ENCODE peak calls at places on chromosomes 2 and 18, in eight cellular contexts. One of them, this sample, is unnamed.

GRCh38 chr2:193469251-193469650 is 1274.5 kb upstream of the TMEFF2 start:
- DNase-seq in stomach: no peak
- DNase-seq in GM06990: no peak
- DNase-seq in HFF-Myc: no peak
- DNase-seq in pancreas: no peak
- DNase-seq in AG09309: no peak
- DNase-seq in BE2C: no peak
- DNase-seq in upper lobe of left lung: no peak
- DNase-seq in this sample: no peak

GRCh38 chr2:165847001-165847400 is 53.0 kb upstream of the GALNT3 start:
- DNase-seq in pancreas: no peak
- DNase-seq in stomach: no peak
- DNase-seq in HFF-Myc: no peak
- DNase-seq in AG09309: no peak
- DNase-seq in GM06990: no peak
- DNase-seq in BE2C: no peak
- DNase-seq in upper lobe of left lung: no peak
- DNase-seq in this sample: no peak

GRCh38 chr2:120298173-120298835 is 45.7 kb downstream of the RALB start:
- DNase-seq in pancreas: no peak
- DNase-seq in GM06990: no peak
- DNase-seq in stomach: no peak
- DNase-seq in BE2C: no peak
- DNase-seq in AG09309: no peak
- DNase-seq in HFF-Myc: no peak
- DNase-seq in upper lobe of left lung: no peak
- DNase-seq in this sample: no peak

GRCh38 chr2:237475704-237476107 is 11.3 kb upstream of the MLPH start:
- DNase-seq in stomach: no peak
- DNase-seq in pancreas: no peak
- DNase-seq in HFF-Myc: no peak
- DNase-seq in GM06990: no peak
- DNase-seq in AG09309: no peak
- DNase-seq in BE2C: no peak
- DNase-seq in upper lobe of left lung: no peak
- DNase-seq in this sample: no peak

GRCh38 chr18:41532344-41533086 is 422.5 kb upstream of the PIK3C3 start:
- DNase-seq in upper lobe of left lung: no peak
- DNase-seq in GM06990: no peak
- DNase-seq in stomach: no peak
- DNase-seq in AG09309: no peak
- DNase-seq in pancreas: no peak
- DNase-seq in HFF-Myc: no peak
- DNase-seq in BE2C: no peak
- DNase-seq in this sample: no peak

GRCh38 chr2:178723786-178724346 is 83.4 kb downstream of the TTN start:
- DNase-seq in upper lobe of left lung: no peak
- DNase-seq in GM06990: no peak
- DNase-seq in HFF-Myc: no peak
- DNase-seq in pancreas: no peak
- DNase-seq in AG09309: no peak
- DNase-seq in BE2C: no peak
- DNase-seq in stomach: no peak
- DNase-seq in this sample: no peak

GRCh38 chr18:48337053-48337452 is 72.1 kb downstream of the ZBTB7C start:
- DNase-seq in GM06990: no peak
- DNase-seq in pancreas: no peak
- DNase-seq in BE2C: no peak
- DNase-seq in AG09309: no peak
- DNase-seq in upper lobe of left lung: no peak
- DNase-seq in HFF-Myc: no peak
- DNase-seq in stomach: no peak
- DNase-seq in this sample: no peak

GRCh38 chr2:1743396-1744150 is 742 bp downstream of the PXDN start:
- DNase-seq in upper lobe of left lung: peak; percentile 86
- DNase-seq in HFF-Myc: no peak
- DNase-seq in stomach: no peak
- DNase-seq in BE2C: no peak
- DNase-seq in pancreas: no peak
- DNase-seq in AG09309: no peak
- DNase-seq in GM06990: no peak
- DNase-seq in this sample: peak; percentile 80

GRCh38 chr2:1369905-1370304 is 43.4 kb upstream of the TPO start:
- DNase-seq in upper lobe of left lung: peak; percentile 47
- DNase-seq in AG09309: no peak
- DNase-seq in HFF-Myc: no peak
- DNase-seq in pancreas: no peak
- DNase-seq in BE2C: no peak
- DNase-seq in GM06990: no peak
- DNase-seq in stomach: no peak
- DNase-seq in this sample: no peak

GRCh38 chr2:68384485-68385107 is 19.5 kb downstream of the PLEK start:
- DNase-seq in GM06990: no peak
- DNase-seq in AG09309: no peak
- DNase-seq in stomach: no peak
- DNase-seq in HFF-Myc: no peak
- DNase-seq in upper lobe of left lung: no peak
- DNase-seq in BE2C: no peak
- DNase-seq in pancreas: no peak
- DNase-seq in this sample: no peak

GRCh38 chr2:64017811-64018714 is 1.2 kb downstream of the VPS54 start:
- DNase-seq in AG09309: no peak
- DNase-seq in upper lobe of left lung: no peak
- DNase-seq in pancreas: no peak
- DNase-seq in stomach: no peak
- DNase-seq in BE2C: peak; percentile 21
- DNase-seq in GM06990: no peak
- DNase-seq in HFF-Myc: no peak
- DNase-seq in this sample: peak; percentile 53

GRCh38 chr2:121197369-121198091 is 87.5 kb downstream of the TFCP2L1 start:
- DNase-seq in upper lobe of left lung: peak; percentile 89
- DNase-seq in BE2C: no peak
- DNase-seq in HFF-Myc: peak; percentile 19
- DNase-seq in stomach: peak; percentile 90
- DNase-seq in GM06990: no peak
- DNase-seq in AG09309: peak; percentile 14
- DNase-seq in pancreas: no peak
- DNase-seq in this sample: peak; percentile 90

GRCh38 chr2:179850188-179850587 is 11.2 kb downstream of the ZNF385B start:
- DNase-seq in GM06990: no peak
- DNase-seq in upper lobe of left lung: no peak
- DNase-seq in HFF-Myc: no peak
- DNase-seq in BE2C: no peak
- DNase-seq in AG09309: peak; percentile 27
- DNase-seq in pancreas: no peak
- DNase-seq in stomach: no peak
- DNase-seq in this sample: no peak

GRCh38 chr2:88227446-88227845 is 57.3 kb downstream of the THNSL2 start:
- DNase-seq in HFF-Myc: no peak
- DNase-seq in BE2C: no peak
- DNase-seq in stomach: no peak
- DNase-seq in upper lobe of left lung: no peak
- DNase-seq in pancreas: no peak
- DNase-seq in GM06990: no peak
- DNase-seq in AG09309: no peak
- DNase-seq in this sample: no peak

GRCh38 chr18:58862851-58863538 is 1.7 kb upstream of the ZNF532 start:
- DNase-seq in stomach: peak; percentile 27
- DNase-seq in HFF-Myc: no peak
- DNase-seq in BE2C: peak; percentile 17
- DNase-seq in pancreas: no peak
- DNase-seq in upper lobe of left lung: peak; percentile 89
- DNase-seq in GM06990: peak; percentile 46
- DNase-seq in AG09309: no peak
- DNase-seq in this sample: peak; percentile 74

GRCh38 chr2:106334802-106335201 is 133.4 kb downstream of the RGPD3 start:
- DNase-seq in BE2C: no peak
- DNase-seq in AG09309: no peak
- DNase-seq in stomach: no peak
- DNase-seq in HFF-Myc: no peak
- DNase-seq in upper lobe of left lung: no peak
- DNase-seq in GM06990: no peak
- DNase-seq in pancreas: no peak
- DNase-seq in this sample: no peak

GRCh38 chr18:67600781-67601180 is 84.3 kb upstream of the DSEL start:
- DNase-seq in AG09309: no peak
- DNase-seq in HFF-Myc: no peak
- DNase-seq in upper lobe of left lung: no peak
- DNase-seq in BE2C: no peak
- DNase-seq in pancreas: no peak
- DNase-seq in stomach: no peak
- DNase-seq in GM06990: no peak
- DNase-seq in this sample: no peak

GRCh38 chr18:67596003-67596402 is 79.5 kb upstream of the DSEL start:
- DNase-seq in upper lobe of left lung: no peak
- DNase-seq in pancreas: no peak
- DNase-seq in HFF-Myc: no peak
- DNase-seq in AG09309: no peak
- DNase-seq in BE2C: no peak
- DNase-seq in stomach: no peak
- DNase-seq in GM06990: no peak
- DNase-seq in this sample: no peak

GRCh38 chr18:67597759-67598158 is 81.2 kb upstream of the DSEL start:
- DNase-seq in BE2C: peak; percentile 7
- DNase-seq in stomach: no peak
- DNase-seq in AG09309: no peak
- DNase-seq in pancreas: no peak
- DNase-seq in GM06990: no peak
- DNase-seq in upper lobe of left lung: no peak
- DNase-seq in HFF-Myc: no peak
- DNase-seq in this sample: no peak

GRCh38 chr18:67599277-67599676 is 82.8 kb upstream of the DSEL start:
- DNase-seq in AG09309: no peak
- DNase-seq in pancreas: no peak
- DNase-seq in stomach: no peak
- DNase-seq in upper lobe of left lung: no peak
- DNase-seq in BE2C: no peak
- DNase-seq in GM06990: no peak
- DNase-seq in HFF-Myc: peak; percentile 38
- DNase-seq in this sample: no peak

DNA sequence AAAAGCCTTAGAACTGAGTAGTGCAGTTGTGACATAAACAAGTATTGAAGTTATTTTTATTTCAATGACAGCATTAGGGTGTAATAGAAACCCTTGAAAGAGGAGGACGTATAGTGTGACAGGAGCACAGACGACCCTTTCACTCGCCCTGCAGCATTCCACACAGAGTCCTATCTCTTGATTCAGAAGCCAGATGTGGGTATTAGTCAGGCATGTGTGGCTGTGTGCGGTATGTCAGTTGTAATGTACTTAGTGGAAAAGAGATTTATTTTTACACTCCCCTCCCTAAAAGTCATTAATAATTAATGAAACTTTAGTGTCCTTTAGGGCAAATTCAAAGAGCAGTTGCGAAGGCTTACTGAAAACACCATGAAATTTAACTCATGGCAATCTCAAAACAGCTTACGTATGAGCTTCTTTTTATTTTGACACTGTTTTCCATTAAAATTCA is 83.7 kb upstream of the DSEL start:
- DNase-seq in stomach: no peak
- DNase-seq in HFF-Myc: peak; percentile 30
- DNase-seq in GM06990: no peak
- DNase-seq in AG09309: no peak
- DNase-seq in pancreas: no peak
- DNase-seq in upper lobe of left lung: no peak
- DNase-seq in BE2C: peak; percentile 17
- DNase-seq in this sample: no peak
- H3K4me3 ChIP-seq in stomach: no peak overlapping the region
- H3K4me3 ChIP-seq in HFF-Myc: no peak overlapping the region
- H3K4me3 ChIP-seq in GM06990: no peak overlapping the region
- H3K4me3 ChIP-seq in AG09309: no peak overlapping the region
- H3K4me3 ChIP-seq in pancreas: no peak overlapping the region
- H3K4me3 ChIP-seq in upper lobe of left lung: no peak overlapping the region
- H3K4me3 ChIP-seq in BE2C: no peak overlapping the region
- H3K4me3 ChIP-seq in this sample: no peak overlapping the region

GRCh38 chr2:47485177-47485576 is 82.2 kb downstream of the MSH2 start:
- DNase-seq in GM06990: no peak
- DNase-seq in upper lobe of left lung: no peak
- DNase-seq in pancreas: no peak
- DNase-seq in stomach: no peak
- DNase-seq in HFF-Myc: no peak
- DNase-seq in BE2C: no peak
- DNase-seq in AG09309: no peak
- DNase-seq in this sample: no peak
- H3K4me3 ChIP-seq in GM06990: no peak overlapping the region
- H3K4me3 ChIP-seq in upper lobe of left lung: no peak overlapping the region
- H3K4me3 ChIP-seq in pancreas: no peak overlapping the region
- H3K4me3 ChIP-seq in stomach: no peak overlapping the region
- H3K4me3 ChIP-seq in HFF-Myc: no peak overlapping the region
- H3K4me3 ChIP-seq in BE2C: no peak overlapping the region
- H3K4me3 ChIP-seq in AG09309: no peak overlapping the region
- H3K4me3 ChIP-seq in this sample: no peak overlapping the region

GRCh38 chr2:196987298-196987653 is 60.8 kb upstream of the PGAP1 start:
- DNase-seq in BE2C: no peak
- DNase-seq in AG09309: no peak
- DNase-seq in upper lobe of left lung: no peak
- DNase-seq in pancreas: no peak
- DNase-seq in GM06990: no peak
- DNase-seq in HFF-Myc: no peak
- DNase-seq in stomach: no peak
- DNase-seq in this sample: no peak
- H3K4me3 ChIP-seq in BE2C: no peak overlapping the region
- H3K4me3 ChIP-seq in AG09309: no peak overlapping the region
- H3K4me3 ChIP-seq in upper lobe of left lung: no peak overlapping the region
- H3K4me3 ChIP-seq in pancreas: no peak overlapping the region
- H3K4me3 ChIP-seq in GM06990: no peak overlapping the region
- H3K4me3 ChIP-seq in HFF-Myc: peak overlapping the region; percentile 22
- H3K4me3 ChIP-seq in stomach: no peak overlapping the region
- H3K4me3 ChIP-seq in this sample: no peak overlapping the region

GRCh38 chr2:12763486-12763885 is 46.8 kb downstream of the TRIB2 start:
- DNase-seq in GM06990: no peak
- DNase-seq in upper lobe of left lung: no peak
- DNase-seq in BE2C: no peak
- DNase-seq in AG09309: no peak
- DNase-seq in HFF-Myc: no peak
- DNase-seq in stomach: no peak
- DNase-seq in pancreas: no peak
- DNase-seq in this sample: no peak

GRCh38 chr2:12761109-12761508 is 44.4 kb downstream of the TRIB2 start:
- DNase-seq in pancreas: no peak
- DNase-seq in HFF-Myc: no peak
- DNase-seq in BE2C: no peak
- DNase-seq in stomach: no peak
- DNase-seq in upper lobe of left lung: no peak
- DNase-seq in AG09309: no peak
- DNase-seq in GM06990: no peak
- DNase-seq in this sample: no peak

GRCh38 chr2:12762337-12762736 is 45.6 kb downstream of the TRIB2 start:
- DNase-seq in pancreas: no peak
- DNase-seq in GM06990: no peak
- DNase-seq in BE2C: no peak
- DNase-seq in upper lobe of left lung: no peak
- DNase-seq in stomach: no peak
- DNase-seq in HFF-Myc: no peak
- DNase-seq in AG09309: no peak
- DNase-seq in this sample: peak; percentile 48

GRCh38 chr2:12764075-12764722 is 47.5 kb downstream of the TRIB2 start:
- DNase-seq in stomach: no peak
- DNase-seq in pancreas: no peak
- DNase-seq in BE2C: no peak
- DNase-seq in GM06990: no peak
- DNase-seq in AG09309: no peak
- DNase-seq in HFF-Myc: no peak
- DNase-seq in upper lobe of left lung: no peak
- DNase-seq in this sample: no peak

GRCh38 chr2:12762976-12763375 is 46.2 kb downstream of the TRIB2 start:
- DNase-seq in pancreas: no peak
- DNase-seq in BE2C: no peak
- DNase-seq in upper lobe of left lung: no peak
- DNase-seq in AG09309: no peak
- DNase-seq in stomach: no peak
- DNase-seq in HFF-Myc: no peak
- DNase-seq in GM06990: no peak
- DNase-seq in this sample: no peak
- H3K4me3 ChIP-seq in pancreas: no peak overlapping the region
- H3K4me3 ChIP-seq in BE2C: no peak overlapping the region
- H3K4me3 ChIP-seq in upper lobe of left lung: no peak overlapping the region
- H3K4me3 ChIP-seq in AG09309: no peak overlapping the region
- H3K4me3 ChIP-seq in stomach: no peak overlapping the region
- H3K4me3 ChIP-seq in HFF-Myc: no peak overlapping the region
- H3K4me3 ChIP-seq in GM06990: no peak overlapping the region
- H3K4me3 ChIP-seq in this sample: no peak overlapping the region